ENCODE peak calls at places on chromosome 15, in four cellular contexts. One of them, this sample, is unnamed.

GRCh38 chr15:62787401-62787800 is 255.1 kb upstream of the TPM1 start:
- DNase-seq in heart right ventricle: no peak
- DNase-seq in ovary: no peak
- DNase-seq in GM12864: no peak
- DNase-seq in this sample: no peak

GRCh38 chr15:40863660-40864285 is 10.3 kb downstream of the RHOV start:
- DNase-seq in heart right ventricle: no peak
- DNase-seq in ovary: no peak
- DNase-seq in GM12864: no peak
- DNase-seq in this sample: no peak

GRCh38 chr15:70795311-70795665 is 31.9 kb upstream of the UACA start:
- DNase-seq in heart right ventricle: no peak
- DNase-seq in ovary: no peak
- DNase-seq in GM12864: no peak
- DNase-seq in this sample: peak

GRCh38 chr15:69807752-69808151 is 290.0 kb downstream of the TLE3 start:
- DNase-seq in heart right ventricle: peak
- DNase-seq in ovary: no peak
- DNase-seq in GM12864: no peak
- DNase-seq in this sample: peak

GRCh38 chr15:101565377-101565776 is 75.9 kb upstream of the PCSK6 start:
- DNase-seq in heart right ventricle: no peak
- DNase-seq in ovary: no peak
- DNase-seq in GM12864: no peak
- DNase-seq in this sample: no peak

GRCh38 chr15:33506781-33507180 is 196.0 kb downstream of the RYR3 start:
- DNase-seq in heart right ventricle: no peak
- DNase-seq in ovary: no peak
- DNase-seq in GM12864: no peak
- DNase-seq in this sample: peak

GRCh38 chr15:77898811-77899730 is 178.4 kb downstream of the TBC1D2B start:
- DNase-seq in heart right ventricle: no peak
- DNase-seq in ovary: no peak
- DNase-seq in GM12864: no peak
- DNase-seq in this sample: no peak

GRCh38 chr15:68676011-68676605 is 97.3 kb downstream of the CORO2B start:
- DNase-seq in heart right ventricle: no peak
- DNase-seq in ovary: no peak
- DNase-seq in GM12864: no peak
- DNase-seq in this sample: no peak

GRCh38 chr15:78067328-78068241 is 9.9 kb downstream of the TBC1D2B start:
- DNase-seq in heart right ventricle: no peak
- DNase-seq in ovary: no peak
- DNase-seq in GM12864: no peak
- DNase-seq in this sample: no peak

GRCh38 chr15:49040151-49040550 is 6.1 kb downstream of the SECISBP2L start:
- DNase-seq in heart right ventricle: no peak
- DNase-seq in ovary: no peak
- DNase-seq in GM12864: no peak
- DNase-seq in this sample: no peak

GRCh38 chr15:69604050-69604378 is 151.4 kb downstream of the RPLP1 start:
- DNase-seq in heart right ventricle: no peak
- DNase-seq in ovary: no peak
- DNase-seq in GM12864: no peak
- DNase-seq in this sample: no peak

GRCh38 chr15:101378879-101379278 is 83.8 kb upstream of the SNRPA1 start:
- DNase-seq in heart right ventricle: no peak
- DNase-seq in ovary: no peak
- DNase-seq in GM12864: no peak
- DNase-seq in this sample: no peak

GRCh38 chr15:63255485-63255990 is 21.9 kb upstream of the APH1B start:
- DNase-seq in heart right ventricle: no peak
- DNase-seq in ovary: no peak
- DNase-seq in GM12864: no peak
- DNase-seq in this sample: no peak

GRCh38 chr15:57727031-57727430 is 20.5 kb downstream of the POLR2M start:
- DNase-seq in heart right ventricle: no peak
- DNase-seq in ovary: no peak
- DNase-seq in GM12864: no peak
- DNase-seq in this sample: no peak

GRCh38 chr15:41957021-41957897 is 15.1 kb downstream of the EHD4 start:
- DNase-seq in heart right ventricle: no peak
- DNase-seq in ovary: no peak
- DNase-seq in GM12864: peak
- DNase-seq in this sample: no peak

GRCh38 chr15:67745059-67745993 is 80.0 kb upstream of the SKOR1 start:
- DNase-seq in heart right ventricle: no peak
- DNase-seq in ovary: no peak
- DNase-seq in GM12864: no peak
- DNase-seq in this sample: no peak

GRCh38 chr15:62782100-62782791 is 260.3 kb upstream of the TPM1 start:
- DNase-seq in heart right ventricle: peak
- DNase-seq in ovary: peak
- DNase-seq in GM12864: no peak
- DNase-seq in this sample: peak

GRCh38 chr15:63611217-63611616 is 14.0 kb downstream of the FBXL22 start:
- DNase-seq in heart right ventricle: no peak
- DNase-seq in ovary: no peak
- DNase-seq in GM12864: no peak
- DNase-seq in this sample: no peak

GRCh38 chr15:56817266-56817665 is 84.0 kb upstream of the ZNF280D start:
- DNase-seq in heart right ventricle: no peak
- DNase-seq in ovary: no peak
- DNase-seq in GM12864: no peak
- DNase-seq in this sample: peak

GRCh38 chr15:39172380-39173281 is 408.2 kb upstream of the THBS1 start:
- DNase-seq in heart right ventricle: no peak
- DNase-seq in ovary: peak
- DNase-seq in GM12864: no peak
- DNase-seq in this sample: peak
- H3K4me3 ChIP-seq in heart right ventricle: peak
- H3K4me3 ChIP-seq in ovary: peak
- H3K4me3 ChIP-seq in GM12864: no peak
- H3K4me3 ChIP-seq in this sample: peak

GRCh38 chr15:22810735-22811338 is 24.4 kb downstream of the NIPA1 start:
- DNase-seq in heart right ventricle: no peak
- DNase-seq in ovary: no peak
- DNase-seq in GM12864: no peak
- DNase-seq in this sample: peak

GRCh38 chr15:22810033-22810734 is 23.7 kb downstream of the NIPA1 start:
- DNase-seq in heart right ventricle: no peak
- DNase-seq in ovary: no peak
- DNase-seq in GM12864: no peak
- DNase-seq in this sample: no peak

GRCh38 chr15:22813844-22814243 is 24.6 kb upstream of the NIPA2 start:
- DNase-seq in heart right ventricle: no peak
- DNase-seq in ovary: no peak
- DNase-seq in GM12864: no peak
- DNase-seq in this sample: no peak

GRCh38 chr15:22808761-22809280 is 22.4 kb downstream of the NIPA1 start:
- DNase-seq in heart right ventricle: no peak
- DNase-seq in ovary: no peak
- DNase-seq in GM12864: no peak
- DNase-seq in this sample: no peak

DNA sequence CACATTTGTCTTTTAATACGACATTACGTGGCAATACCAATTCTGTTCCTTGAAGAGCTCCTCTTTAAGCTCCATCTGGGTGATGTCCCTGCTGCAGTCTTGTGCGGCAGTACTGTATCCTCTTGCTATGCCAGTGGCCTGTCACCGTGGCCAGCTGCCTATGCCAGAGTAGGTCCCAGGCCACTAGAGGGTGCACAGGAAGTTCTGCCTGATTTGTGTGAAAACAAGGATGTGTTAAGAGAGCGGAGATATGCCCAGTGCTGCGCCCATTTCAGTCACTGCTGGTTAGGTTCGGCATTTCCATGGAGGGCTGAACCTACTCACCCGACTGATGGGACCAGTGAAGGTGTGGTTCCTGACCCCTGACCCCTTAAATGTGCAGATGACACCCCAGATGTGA is 25.2 kb downstream of the NIPA1 start:
- DNase-seq in heart right ventricle: no peak
- DNase-seq in ovary: no peak
- DNase-seq in GM12864: no peak
- DNase-seq in this sample: no peak
- TF ChIP-seq CTCF in heart right ventricle: no peak
- TF ChIP-seq CTCF in ovary: no peak
- TF ChIP-seq CTCF in GM12864: peak
- TF ChIP-seq CTCF in this sample: no peak

GRCh38 chr15:75042730-75043508 is 19.5 kb downstream of the PPCDC start:
- DNase-seq in heart right ventricle: peak
- DNase-seq in ovary: peak
- DNase-seq in GM12864: peak
- DNase-seq in this sample: peak

GRCh38 chr15:75038948-75039533 is 15.7 kb downstream of the PPCDC start:
- DNase-seq in heart right ventricle: no peak
- DNase-seq in ovary: no peak
- DNase-seq in GM12864: no peak
- DNase-seq in this sample: no peak

GRCh38 chr15:75044258-75044878 is 21.0 kb downstream of the PPCDC start:
- DNase-seq in heart right ventricle: no peak
- DNase-seq in ovary: no peak
- DNase-seq in GM12864: no peak
- DNase-seq in this sample: no peak

GRCh38 chr15:75045332-75046015 is 22.1 kb downstream of the PPCDC start:
- DNase-seq in heart right ventricle: no peak
- DNase-seq in ovary: no peak
- DNase-seq in GM12864: peak
- DNase-seq in this sample: no peak

DNA sequence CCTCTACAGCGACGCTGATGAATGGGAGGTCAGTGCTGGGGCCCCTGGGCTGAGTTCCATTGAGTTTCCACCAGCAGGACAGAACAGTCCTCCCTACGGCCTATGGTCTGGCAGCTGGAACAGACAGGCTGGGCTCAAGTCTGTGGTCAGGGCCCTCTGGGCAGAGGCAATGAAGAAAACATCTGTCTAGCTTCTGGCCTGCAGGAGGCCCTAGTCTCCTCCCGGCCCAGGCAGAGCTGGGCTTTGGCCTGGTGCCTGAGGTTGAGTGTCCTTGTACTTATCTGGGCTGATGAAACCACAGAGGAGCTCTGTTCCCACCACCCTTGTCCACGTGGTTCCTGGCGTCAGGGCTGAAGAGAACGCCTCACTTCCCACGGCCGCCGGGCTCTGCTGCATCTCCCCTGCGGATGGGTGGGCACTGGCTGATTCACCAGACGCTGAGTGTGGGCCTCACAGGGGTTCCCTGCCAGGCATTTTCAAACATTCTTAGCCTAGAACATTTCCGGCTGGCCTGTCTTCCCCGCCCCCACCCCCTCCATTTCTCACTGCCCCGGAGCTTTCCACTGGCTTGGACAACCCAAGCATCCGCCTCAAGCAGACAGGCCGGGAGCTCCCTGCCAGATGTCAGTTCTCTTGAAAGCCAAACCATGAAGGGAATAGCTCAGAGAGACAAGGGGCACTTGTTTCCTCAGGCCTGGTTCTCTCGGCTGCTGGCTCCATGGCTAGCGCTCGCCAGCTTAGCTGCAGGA is 20.3 kb downstream of the PPCDC start:
- DNase-seq in heart right ventricle: peak
- DNase-seq in ovary: peak
- DNase-seq in GM12864: peak
- DNase-seq in this sample: peak
- H3K4me3 ChIP-seq in heart right ventricle: peak
- H3K4me3 ChIP-seq in ovary: no peak
- H3K4me3 ChIP-seq in GM12864: peak
- H3K4me3 ChIP-seq in this sample: no peak

GRCh38 chr15:39641187-39641889 is 60.5 kb downstream of the THBS1 start:
- DNase-seq in heart right ventricle: no peak
- DNase-seq in ovary: no peak
- DNase-seq in GM12864: no peak
- DNase-seq in this sample: no peak
- TF ChIP-seq CTCF in heart right ventricle: no peak
- TF ChIP-seq CTCF in ovary: no peak
- TF ChIP-seq CTCF in GM12864: no peak
- TF ChIP-seq CTCF in this sample: peak

GRCh38 chr15:43352693-43353382 is 18.0 kb downstream of the ZSCAN29 start:
- DNase-seq in heart right ventricle: no peak
- DNase-seq in ovary: no peak
- DNase-seq in GM12864: no peak
- DNase-seq in this sample: no peak
- H3K4me3 ChIP-seq in heart right ventricle: no peak
- H3K4me3 ChIP-seq in ovary: no peak
- H3K4me3 ChIP-seq in GM12864: no peak
- H3K4me3 ChIP-seq in this sample: no peak

GRCh38 chr15:45891766-45892165 is 256.9 kb downstream of the SQOR start:
- DNase-seq in heart right ventricle: no peak
- DNase-seq in ovary: no peak
- DNase-seq in GM12864: no peak
- DNase-seq in this sample: no peak

GRCh38 chr15:45884289-45884688 is 249.5 kb downstream of the SQOR start:
- DNase-seq in heart right ventricle: no peak
- DNase-seq in ovary: no peak
- DNase-seq in GM12864: no peak
- DNase-seq in this sample: no peak

GRCh38 chr15:45884755-45885445 is 250.1 kb downstream of the SQOR start:
- DNase-seq in heart right ventricle: no peak
- DNase-seq in ovary: no peak
- DNase-seq in GM12864: no peak
- DNase-seq in this sample: no peak

GRCh38 chr15:45885801-45886200 is 251.0 kb downstream of the SQOR start:
- DNase-seq in heart right ventricle: no peak
- DNase-seq in ovary: no peak
- DNase-seq in GM12864: no peak
- DNase-seq in this sample: no peak
- TF ChIP-seq CTCF in heart right ventricle: no peak
- TF ChIP-seq CTCF in ovary: no peak
- TF ChIP-seq CTCF in GM12864: no peak
- TF ChIP-seq CTCF in this sample: no peak

GRCh38 chr15:84886984-84887299 is 2.5 kb downstream of the SLC28A1 start:
- DNase-seq in heart right ventricle: no peak
- DNase-seq in ovary: no peak
- DNase-seq in GM12864: no peak
- DNase-seq in this sample: no peak
- H3K4me3 ChIP-seq in heart right ventricle: no peak
- H3K4me3 ChIP-seq in ovary: no peak
- H3K4me3 ChIP-seq in GM12864: no peak
- H3K4me3 ChIP-seq in this sample: no peak

This sample was measured in brain microvascular endothelial cell.